ENCODE peak calls at places on chromosomes 5 and 9, in six cellular contexts. One of them, this sample, is unnamed.

GRCh38 chr9:97470076-97470475 is 31.4 kb upstream of the TMOD1 start:
- DNase-seq in ovary: no peak
- DNase-seq in CD8-positive, alpha-beta T cell: no peak
- DNase-seq in fibroblast of lung: no peak
- DNase-seq in tibial artery: no peak
- DNase-seq in brain microvascular endothelial cell: no peak
- DNase-seq in this sample: no peak

GRCh38 chr9:72598639-72599038 is 77.2 kb downstream of the TMC1 start:
- DNase-seq in ovary: no peak
- DNase-seq in CD8-positive, alpha-beta T cell: no peak
- DNase-seq in fibroblast of lung: no peak
- DNase-seq in tibial artery: no peak
- DNase-seq in brain microvascular endothelial cell: no peak
- DNase-seq in this sample: no peak

GRCh38 chr9:18658764-18659705 is 185.1 kb downstream of the ADAMTSL1 start:
- DNase-seq in ovary: no peak
- DNase-seq in CD8-positive, alpha-beta T cell: no peak
- DNase-seq in fibroblast of lung: peak; percentile 49
- DNase-seq in tibial artery: no peak
- DNase-seq in brain microvascular endothelial cell: no peak
- DNase-seq in this sample: no peak

GRCh38 chr5:132883261-132883834 is 9.9 kb downstream of the LEAP2 start:
- DNase-seq in ovary: no peak
- DNase-seq in CD8-positive, alpha-beta T cell: peak; percentile 24
- DNase-seq in fibroblast of lung: peak; percentile 75
- DNase-seq in tibial artery: no peak
- DNase-seq in brain microvascular endothelial cell: peak; percentile 57
- DNase-seq in this sample: peak; percentile 79

GRCh38 chr9:132078369-132079356 is 1.0 kb downstream of the MED27 start:
- DNase-seq in ovary: peak; percentile 34
- DNase-seq in CD8-positive, alpha-beta T cell: peak; percentile 53
- DNase-seq in fibroblast of lung: peak; percentile 40
- DNase-seq in tibial artery: no peak
- DNase-seq in brain microvascular endothelial cell: no peak
- DNase-seq in this sample: peak; percentile 9

GRCh38 chr5:5277118-5277517 is 137.0 kb downstream of the ADAMTS16 start:
- DNase-seq in ovary: no peak
- DNase-seq in CD8-positive, alpha-beta T cell: no peak
- DNase-seq in fibroblast of lung: no peak
- DNase-seq in tibial artery: no peak
- DNase-seq in brain microvascular endothelial cell: no peak
- DNase-seq in this sample: no peak

GRCh38 chr9:86720893-86721698 is 226.2 kb downstream of the GAS1 start:
- DNase-seq in ovary: no peak
- DNase-seq in CD8-positive, alpha-beta T cell: no peak
- DNase-seq in fibroblast of lung: no peak
- DNase-seq in tibial artery: no peak
- DNase-seq in brain microvascular endothelial cell: no peak
- DNase-seq in this sample: no peak

GRCh38 chr5:38413696-38414095 is 142.8 kb downstream of the LIFR start:
- DNase-seq in ovary: no peak
- DNase-seq in CD8-positive, alpha-beta T cell: no peak
- DNase-seq in fibroblast of lung: no peak
- DNase-seq in tibial artery: no peak
- DNase-seq in brain microvascular endothelial cell: no peak
- DNase-seq in this sample: no peak

GRCh38 chr9:6922680-6923079 is 164.9 kb downstream of the KDM4C start:
- DNase-seq in ovary: no peak
- DNase-seq in CD8-positive, alpha-beta T cell: no peak
- DNase-seq in fibroblast of lung: no peak
- DNase-seq in tibial artery: no peak
- DNase-seq in brain microvascular endothelial cell: no peak
- DNase-seq in this sample: no peak

GRCh38 chr9:127923046-127923445 is 6.2 kb upstream of the ST6GALNAC4 start:
- DNase-seq in ovary: peak; percentile 37
- DNase-seq in CD8-positive, alpha-beta T cell: no peak
- DNase-seq in fibroblast of lung: no peak
- DNase-seq in tibial artery: no peak
- DNase-seq in brain microvascular endothelial cell: no peak
- DNase-seq in this sample: no peak

GRCh38 chr9:133101356-133102189 is 19.5 kb downstream of the RALGDS start:
- DNase-seq in ovary: no peak
- DNase-seq in CD8-positive, alpha-beta T cell: no peak
- DNase-seq in fibroblast of lung: no peak
- DNase-seq in tibial artery: peak; percentile 62
- DNase-seq in brain microvascular endothelial cell: no peak
- DNase-seq in this sample: no peak
- H3K36me3 ChIP-seq in ovary: no peaks in the 10 kb centered on the region
- H3K36me3 ChIP-seq in CD8-positive, alpha-beta T cell: peaks cover 52% of the 10 kb centered on the region
- H3K36me3 ChIP-seq in fibroblast of lung: peaks cover 35% of the 10 kb centered on the region
- H3K36me3 ChIP-seq in tibial artery: peaks cover 90% of the 10 kb centered on the region
- H3K36me3 ChIP-seq in brain microvascular endothelial cell: peaks cover 52% of the 10 kb centered on the region
- H3K36me3 ChIP-seq in this sample: peaks cover 41% of the 10 kb centered on the region

GRCh38 chr5:154740957-154741356 is 14.2 kb upstream of the LARP1 start:
- DNase-seq in ovary: no peak
- DNase-seq in CD8-positive, alpha-beta T cell: no peak
- DNase-seq in fibroblast of lung: peak; percentile 66
- DNase-seq in tibial artery: no peak
- DNase-seq in brain microvascular endothelial cell: no peak
- DNase-seq in this sample: no peak

GRCh38 chr5:154740483-154740882 is 14.7 kb upstream of the LARP1 start:
- DNase-seq in ovary: peak; percentile 32
- DNase-seq in CD8-positive, alpha-beta T cell: no peak
- DNase-seq in fibroblast of lung: peak; percentile 90
- DNase-seq in tibial artery: peak; percentile 66
- DNase-seq in brain microvascular endothelial cell: no peak
- DNase-seq in this sample: no peak

GRCh38 chr5:154745349-154745748 is 9.8 kb upstream of the LARP1 start:
- DNase-seq in ovary: no peak
- DNase-seq in CD8-positive, alpha-beta T cell: no peak
- DNase-seq in fibroblast of lung: no peak
- DNase-seq in tibial artery: no peak
- DNase-seq in brain microvascular endothelial cell: no peak
- DNase-seq in this sample: no peak

GRCh38 chr5:154741415-154741814 is 13.8 kb upstream of the LARP1 start:
- DNase-seq in ovary: no peak
- DNase-seq in CD8-positive, alpha-beta T cell: no peak
- DNase-seq in fibroblast of lung: no peak
- DNase-seq in tibial artery: no peak
- DNase-seq in brain microvascular endothelial cell: no peak
- DNase-seq in this sample: no peak

DNA sequence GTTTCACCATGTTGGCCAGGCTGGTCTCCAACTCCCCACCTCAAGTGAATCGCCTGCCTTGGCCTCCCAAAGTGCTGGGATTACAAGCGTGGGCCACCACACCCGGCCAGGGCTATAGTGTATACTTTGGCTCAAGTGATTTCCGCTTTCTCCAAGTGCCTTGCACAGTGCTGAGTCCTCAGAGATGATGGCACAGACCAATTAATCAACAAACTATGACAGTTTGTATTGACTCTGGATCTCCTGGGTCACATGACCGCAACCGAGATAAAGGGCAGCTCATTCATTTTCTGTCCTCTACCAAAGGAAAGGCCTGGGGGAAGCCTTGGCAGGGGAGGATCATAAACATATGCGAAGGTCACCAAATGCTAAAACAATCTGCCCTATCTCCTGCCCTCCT is 11.4 kb upstream of the LARP1 start:
- DNase-seq in ovary: no peak
- DNase-seq in CD8-positive, alpha-beta T cell: no peak
- DNase-seq in fibroblast of lung: no peak
- DNase-seq in tibial artery: no peak
- DNase-seq in brain microvascular endothelial cell: no peak
- DNase-seq in this sample: no peak
- H3K4me3 ChIP-seq in ovary: no peak overlapping the region
- H3K4me3 ChIP-seq in CD8-positive, alpha-beta T cell: no peak overlapping the region
- H3K4me3 ChIP-seq in fibroblast of lung: no peak overlapping the region
- H3K4me3 ChIP-seq in tibial artery: no peak overlapping the region
- H3K4me3 ChIP-seq in brain microvascular endothelial cell: no peak overlapping the region
- H3K4me3 ChIP-seq in this sample: no peak overlapping the region

GRCh38 chr9:124291801-124292396 is 34.1 kb downstream of the NEK6 start:
- DNase-seq in ovary: no peak
- DNase-seq in CD8-positive, alpha-beta T cell: no peak
- DNase-seq in fibroblast of lung: no peak
- DNase-seq in tibial artery: peak; percentile 79
- DNase-seq in brain microvascular endothelial cell: no peak
- DNase-seq in this sample: no peak
- H3K36me3 ChIP-seq in ovary: no peaks in the 10 kb centered on the region
- H3K36me3 ChIP-seq in CD8-positive, alpha-beta T cell: no peaks in the 10 kb centered on the region
- H3K36me3 ChIP-seq in fibroblast of lung: peaks cover 14% of the 10 kb centered on the region
- H3K36me3 ChIP-seq in tibial artery: no peaks in the 10 kb centered on the region
- H3K36me3 ChIP-seq in brain microvascular endothelial cell: peaks cover 15% of the 10 kb centered on the region
- H3K36me3 ChIP-seq in this sample: no peaks in the 10 kb centered on the region

DNA sequence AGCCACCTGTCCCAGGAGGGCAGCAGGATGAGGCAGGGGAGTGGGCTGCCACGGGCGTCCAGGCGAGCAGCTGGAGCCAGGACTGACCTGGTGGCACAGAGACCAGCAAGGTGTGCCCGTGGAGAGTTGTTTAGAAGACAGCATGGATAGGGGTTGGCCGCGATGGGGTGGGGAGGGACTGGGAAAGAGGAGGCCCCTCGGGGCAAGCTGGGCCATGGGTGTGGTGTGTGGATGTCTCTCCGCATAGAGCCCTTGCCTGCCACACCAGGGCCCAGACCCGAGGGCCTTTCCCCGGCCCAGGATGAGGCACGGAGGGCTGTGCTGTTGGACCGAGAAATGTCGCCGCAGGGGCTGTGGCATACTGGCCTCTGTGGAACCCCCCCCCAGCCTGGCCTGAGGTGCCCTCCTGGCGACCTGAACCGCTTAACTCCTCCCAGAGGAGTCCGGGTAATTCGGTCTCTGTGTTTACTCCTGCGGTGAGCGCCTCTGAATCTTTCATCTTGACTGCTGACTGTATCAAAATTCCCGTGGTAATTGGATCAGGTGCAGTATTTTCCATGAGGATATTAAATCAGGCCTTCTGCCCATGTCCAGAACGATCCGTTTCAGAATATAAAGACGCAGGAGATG is 22.5 kb upstream of the LAMC3 start:
- DNase-seq in ovary: no peak
- DNase-seq in CD8-positive, alpha-beta T cell: no peak
- DNase-seq in fibroblast of lung: no peak
- DNase-seq in tibial artery: no peak
- DNase-seq in brain microvascular endothelial cell: no peak
- DNase-seq in this sample: no peak
- H3K4me3 ChIP-seq in ovary: no peak overlapping the region
- H3K4me3 ChIP-seq in CD8-positive, alpha-beta T cell: no peak overlapping the region
- H3K4me3 ChIP-seq in fibroblast of lung: no peak overlapping the region
- H3K4me3 ChIP-seq in tibial artery: no peak overlapping the region
- H3K4me3 ChIP-seq in brain microvascular endothelial cell: no peak overlapping the region
- H3K4me3 ChIP-seq in this sample: no peak overlapping the region